ENCODE peak calls at places on chromosomes 13 and 19, in seven cellular contexts. E is tibial artery, B is dorsolateral prefrontal cortex, H is GOT3, P is GM23338, I is left cardiac atrium, Y is MCF 10A. X is an unnamed sample.

GRCh38 chr13:114029866-114030625 is 56.2 kb upstream of the C13orf46 start:
- DNase-seq in E (no peak), B (no peak), H (no peak), P (no peak), I (peak; percentile 19), Y (no peak), X (no peak)

GRCh38 chr13:76888421-76888820 is 2.2 kb upstream of the KCTD12 start:
- DNase-seq in E (no peak), B (no peak), H (no peak), P (no peak), I (no peak), Y (no peak), X (no peak)

GRCh38 chr13:77067519-77067918 is 40.6 kb upstream of the FBXL3 start:
- DNase-seq in E (no peak), B (no peak), H (no peak), P (no peak), I (no peak), Y (no peak), X (no peak)

GRCh38 chr19:53158119-53158656 is 665 bp downstream of the ZNF347 start:
- DNase-seq in E (peak; percentile 65), B (peak; percentile 57), H (no peak), P (peak; percentile 61), I (peak; percentile 54), Y (no peak), X (peak; percentile 62)

GRCh38 chr19:50333737-50334617 is 4.8 kb upstream of the KCNC3 start:
- DNase-seq in E (no peak), B (peak; percentile 90), H (no peak), P (peak; percentile 50), I (peak; percentile 82), Y (no peak), X (peak; percentile 87)

GRCh38 chr19:31351212-31352193 is 2.3 kb upstream of the TSHZ3 start:
- DNase-seq in E (no peak), B (no peak), H (no peak), P (peak; percentile 62), I (peak; percentile 44), Y (no peak), X (no peak)

GRCh38 chr13:20525144-20525600 is 485 bp downstream of the CRYL1 start:
- DNase-seq in E (peak; percentile 67), B (peak; percentile 56), H (no peak), P (peak; percentile 66), I (peak; percentile 38), Y (peak; percentile 16), X (peak; percentile 49)

GRCh38 chr19:9427941-9428340 is 7.4 kb downstream of the ZNF266 start:
- DNase-seq in E (no peak), B (no peak), H (no peak), P (peak; percentile 3), I (no peak), Y (no peak), X (no peak)

GRCh38 chr19:47375694-47376588 is 26.8 kb downstream of the DHX34 start:
- DNase-seq in E (no peak), B (no peak), H (no peak), P (no peak), I (no peak), Y (no peak), X (no peak)

GRCh38 chr13:27211771-27212364 is 39.5 kb upstream of the RPL21 start:
- DNase-seq in E (no peak), B (no peak), H (peak; percentile 6), P (no peak), I (no peak), Y (peak; percentile 77), X (no peak)

GRCh38 chr13:106736941-106737340 is 169.0 kb upstream of the ARGLU1 start:
- DNase-seq in E (no peak), B (no peak), H (no peak), P (no peak), I (no peak), Y (no peak), X (no peak)

GRCh38 chr19:29952127-29952526 is 10.1 kb downstream of the URI1 start:
- DNase-seq in E (no peak), B (no peak), H (no peak), P (no peak), I (no peak), Y (no peak), X (no peak)

GRCh38 chr13:25783076-25783475 is 268.7 kb downstream of the SHISA2 start:
- DNase-seq in E (no peak), B (no peak), H (no peak), P (no peak), I (no peak), Y (no peak), X (no peak)

GRCh38 chr13:99540530-99540929 is 39.3 kb downstream of the TM9SF2 start:
- DNase-seq in E (no peak), B (no peak), H (no peak), P (no peak), I (no peak), Y (no peak), X (no peak)

GRCh38 chr13:109699628-109700071 is 86.7 kb downstream of the IRS2 start:
- DNase-seq in E (no peak), B (no peak), H (no peak), P (peak; percentile 70), I (no peak), Y (no peak), X (no peak)

GRCh38 chr19:16373079-16373478 is 48.5 kb downstream of the KLF2 start:
- DNase-seq in E (no peak), B (no peak), H (no peak), P (no peak), I (no peak), Y (no peak), X (no peak)

GRCh38 chr13:95924389-95924994 is 128.7 kb downstream of the UGGT2 start:
- DNase-seq in E (no peak), B (no peak), H (no peak), P (peak; percentile 5), I (no peak), Y (peak; percentile 89), X (no peak)

GRCh38 chr19:29381353-29382203 is 144.2 kb upstream of the VSTM2B start:
- DNase-seq in E (peak; percentile 45), B (peak; percentile 20), H (no peak), P (no peak), I (no peak), Y (no peak), X (no peak)

GRCh38 chr19:8459520-8460260 is 14.9 kb downstream of the HNRNPM start:
- DNase-seq in E (no peak), B (no peak), H (no peak), P (no peak), I (no peak), Y (peak; percentile 17), X (no peak)

GRCh38 chr19:45211751-45212381 is 33.3 kb downstream of the BLOC1S3 start:
- DNase-seq in E (no peak), B (no peak), H (no peak), P (no peak), I (peak; percentile 80), Y (peak; percentile 59), X (no peak)

GRCh38 chr19:7426986-7427385 is 61.8 kb downstream of the PEX11G start:
- DNase-seq in E (no peak), B (no peak), H (no peak), P (no peak), I (no peak), Y (no peak), X (peak; percentile 61)

GRCh38 chr13:36163303-36163702 is 32.1 kb upstream of the DCLK1 start:
- DNase-seq in E (no peak), B (no peak), H (no peak), P (no peak), I (no peak), Y (no peak), X (no peak)

GRCh38 chr13:28609381-28609780 is 49.5 kb upstream of the POMP start:
- DNase-seq in E (no peak), B (no peak), H (no peak), P (no peak), I (no peak), Y (no peak), X (no peak)

GRCh38 chr13:30865131-30866009 is 40.7 kb upstream of the MEDAG start:
- DNase-seq in E (peak; percentile 90), B (peak; percentile 83), H (peak; percentile 42), P (peak; percentile 90), I (peak; percentile 86), Y (peak; percentile 89), X (peak; percentile 70)